ENCODE peak calls at places on chromosomes 11 and 22, in ten cellular contexts. T is SK-N-SH, A is stomach, B is GM23338, C is sigmoid colon, P is spleen, H is HL-60, Z is K562, X is suprapubic skin, I is breast epithelium. J is an unnamed sample.

GRCh38 chr11:61890536-61891330 is 612 bp downstream of the FADS3 start:
- DNase-seq in T (peak; percentile 83), A (no peak), B (no peak), C (peak; percentile 87), P (peak; percentile 89), H (peak; percentile 37), Z (peak; percentile 70), X (peak; percentile 87), I (peak; percentile 30), J (no peak)

GRCh38 chr11:58578136-58578634 is 678 bp upstream of the ZFP91 start:
- DNase-seq in T (peak; percentile 77), A (peak; percentile 95), B (peak; percentile 98), C (peak; percentile 98), P (peak; percentile 95), H (peak; percentile 92), Z (peak; percentile 81), X (peak; percentile 98), I (peak; percentile 95), J (no peak)

GRCh38 chr11:123197711-123198110 is 2.7 kb upstream of the CLMP start:
- DNase-seq in T (no peak), A (no peak), B (no peak), C (no peak), P (no peak), H (no peak), Z (no peak), X (no peak), I (peak; percentile 66), J (no peak)

GRCh38 chr22:40805699-40806203 is 13.4 kb downstream of the SLC25A17 start:
- DNase-seq in T (no peak), A (no peak), B (no peak), C (no peak), P (no peak), H (no peak), Z (no peak), X (no peak), I (no peak), J (no peak)

GRCh38 chr22:43320943-43321900 is 21.9 kb downstream of the SCUBE1 start:
- DNase-seq in T (no peak), A (no peak), B (no peak), C (no peak), P (peak; percentile 71), H (no peak), Z (peak; percentile 39), X (no peak), I (no peak), J (no peak)

GRCh38 chr11:44521148-44521547 is 44.3 kb upstream of the CD82 start:
- DNase-seq in T (no peak), A (no peak), B (no peak), C (no peak), P (no peak), H (no peak), Z (no peak), X (no peak), I (no peak), J (no peak)

GRCh38 chr22:17705565-17706450 is 67.3 kb downstream of the BCL2L13 start:
- DNase-seq in T (no peak), A (no peak), B (no peak), C (no peak), P (no peak), H (no peak), Z (no peak), X (no peak), I (no peak), J (no peak)

GRCh38 chr22:19535001-19535400 is 10.8 kb upstream of the CLDN5 start:
- DNase-seq in T (no peak), A (no peak), B (no peak), C (no peak), P (no peak), H (no peak), Z (no peak), X (no peak), I (no peak), J (no peak)

GRCh38 chr11:86978756-86979608 is 23.8 kb upstream of the FZD4 start:
- DNase-seq in T (peak; percentile 50), A (no peak), B (peak; percentile 44), C (no peak), P (no peak), H (no peak), Z (peak; percentile 22), X (no peak), I (no peak), J (no peak)

GRCh38 chr11:35347173-35347878 is 72.0 kb downstream of the SLC1A2 start:
- DNase-seq in T (no peak), A (no peak), B (no peak), C (no peak), P (no peak), H (no peak), Z (no peak), X (no peak), I (no peak), J (no peak)

GRCh38 chr11:2157294-2158040 is 3.5 kb downstream of the INS start:
- DNase-seq in T (no peak), A (no peak), B (no peak), C (no peak), P (no peak), H (no peak), Z (no peak), X (no peak), I (no peak), J (no peak)

GRCh38 chr11:78801161-78801884 is 226.7 kb upstream of the NARS2 start:
- DNase-seq in T (no peak), A (peak; percentile 69), B (no peak), C (peak; percentile 86), P (no peak), H (peak; percentile 46), Z (no peak), X (peak; percentile 63), I (peak; percentile 39), J (no peak)

GRCh38 chr22:44928064-44928463 is 81.7 kb downstream of the PHF21B start:
- DNase-seq in T (peak; percentile 45), A (no peak), B (no peak), C (peak; percentile 30), P (peak; percentile 37), H (no peak), Z (no peak), X (no peak), I (no peak), J (no peak)

DNA sequence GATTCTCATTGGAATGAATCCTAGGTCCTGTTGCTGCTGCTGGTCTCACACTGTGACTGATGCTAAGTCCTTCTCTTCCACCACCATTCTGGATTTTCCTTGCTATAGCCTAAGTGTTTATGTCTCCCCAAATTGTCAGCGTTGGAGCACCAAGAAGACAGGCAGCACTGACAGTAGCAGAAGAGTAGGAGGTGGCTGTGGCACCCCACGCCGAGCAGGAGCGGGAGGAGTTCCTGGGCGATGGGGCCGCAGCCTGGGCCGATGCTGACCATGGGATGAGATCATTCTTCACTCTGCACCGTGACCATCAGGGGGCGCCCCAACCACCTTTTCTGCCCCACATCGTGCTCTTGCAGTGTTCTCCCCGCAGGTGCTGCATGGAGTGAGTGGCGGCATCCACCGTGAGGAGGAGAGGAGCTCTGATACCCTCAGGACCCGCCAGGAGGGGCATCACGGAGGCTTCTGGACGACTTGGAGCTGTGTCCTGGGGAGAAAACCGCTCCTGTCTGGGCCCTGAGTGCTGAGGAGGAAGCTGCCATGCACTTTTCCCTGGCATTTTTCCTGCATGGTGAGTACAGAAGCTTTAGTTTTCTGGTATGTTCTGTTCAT is 57.0 kb downstream of the LRRC74B start:
- DNase-seq in T (peak; percentile 88), A (peak; percentile 68), B (peak; percentile 96), C (peak; percentile 76), P (peak; percentile 87), H (peak; percentile 38), Z (peak; percentile 100), X (no peak), I (no peak), J (peak; percentile 64)
- TF ChIP-seq POLR2AphosphoS5 in T (no peak), A (no peak), B (no peak), C (no peak), P (no peak), H (no peak), Z (no peak), X (no peak), I (no peak), J (no peak)

DNA sequence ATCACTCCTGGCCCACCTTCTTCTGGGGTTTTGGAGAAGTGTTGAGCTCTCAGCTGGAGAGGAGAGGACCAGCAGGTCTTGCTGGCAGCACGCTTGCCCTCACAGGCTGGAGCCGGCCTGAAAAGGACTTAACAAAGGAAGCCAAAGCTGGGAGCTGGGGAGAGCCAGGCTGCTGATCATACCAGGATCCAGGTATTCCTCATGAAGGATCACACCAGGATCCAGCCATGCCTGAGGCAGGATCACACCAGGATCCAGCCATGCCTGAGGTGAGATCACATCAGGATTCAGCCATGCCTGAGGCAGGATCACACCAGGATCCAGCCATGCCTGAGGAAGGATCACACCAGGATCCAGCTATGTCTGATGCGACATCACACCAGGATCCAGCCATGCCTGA is 17.0 kb downstream of the MRGPRD start:
- DNase-seq in T (no peak), A (no peak), B (no peak), C (peak; percentile 27), P (no peak), H (no peak), Z (no peak), X (peak; percentile 32), I (no peak), J (no peak)
- TF ChIP-seq POLR2AphosphoS5 in T (no peak), A (no peak), B (no peak), C (no peak), P (no peak), H (no peak), Z (no peak), X (no peak), I (no peak), J (no peak)

DNA sequence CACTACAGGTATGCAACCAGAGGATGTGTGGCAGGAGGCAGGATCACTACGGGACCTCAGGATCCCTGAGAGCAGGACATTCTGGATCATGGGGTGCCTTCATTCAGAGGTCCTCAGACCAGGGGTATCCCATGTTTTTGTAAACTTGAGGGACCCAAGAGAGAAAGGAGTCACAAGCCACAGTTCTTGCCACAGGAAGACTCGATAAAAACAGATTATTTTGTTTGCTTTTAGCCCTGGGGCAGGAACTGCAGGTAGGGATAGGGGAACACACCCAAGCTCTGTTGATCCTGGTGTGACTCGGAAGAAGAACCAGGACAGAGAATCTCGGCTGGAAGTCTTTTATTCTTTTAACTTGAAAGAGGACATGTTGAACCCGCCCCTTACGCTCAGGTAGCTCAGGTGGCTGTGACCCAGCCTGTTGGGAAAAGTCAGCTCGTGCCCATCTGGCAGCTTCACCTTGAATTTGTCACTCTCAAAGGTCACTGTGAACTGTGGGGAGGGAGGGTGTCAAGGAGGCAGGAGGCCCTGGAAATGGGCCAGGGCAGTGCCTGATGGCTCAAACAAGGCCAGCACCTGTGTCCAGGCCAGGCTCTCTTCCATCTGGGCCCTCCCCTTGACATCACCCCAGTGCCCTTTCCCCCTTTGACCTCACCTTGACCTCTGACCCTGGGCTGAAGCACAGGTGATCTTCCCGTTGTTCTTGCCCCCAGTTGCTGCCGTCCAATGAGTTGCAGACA is 9.8 kb downstream of the LGALS2 start:
- DNase-seq in T (no peak), A (peak; percentile 96), B (peak; percentile 38), C (no peak), P (no peak), H (no peak), Z (peak; percentile 53), X (no peak), I (no peak), J (no peak)
- TF ChIP-seq POLR2AphosphoS5 in T (no peak), A (peak; percentile 84), B (no peak), C (no peak), P (peak; percentile 6), H (no peak), Z (peak; percentile 21), X (no peak), I (no peak), J (no peak)

DNA sequence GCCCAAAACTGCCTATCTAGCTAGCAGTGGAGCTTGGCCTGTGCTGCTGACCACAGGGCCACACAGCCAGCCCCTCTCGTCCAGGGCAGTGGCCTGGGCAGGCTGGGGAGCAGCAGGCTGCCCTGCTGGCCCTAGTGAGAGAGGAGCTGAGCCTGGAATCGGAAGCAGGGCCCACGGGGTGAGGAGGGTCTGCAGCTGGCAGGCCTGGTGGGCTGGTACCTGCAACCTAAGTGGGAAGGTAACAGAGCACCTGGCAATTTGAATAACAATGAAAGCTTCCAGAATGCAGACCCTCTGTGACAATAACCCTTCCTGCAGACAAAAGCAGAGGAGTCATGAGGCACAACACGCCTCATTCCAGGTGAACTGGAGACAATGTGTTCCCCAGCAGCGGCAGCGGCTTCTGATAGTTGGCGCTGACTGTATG is 31.8 kb upstream of the RFPL3 start:
- DNase-seq in T (no peak), A (peak; percentile 7), B (peak; percentile 87), C (no peak), P (peak; percentile 41), H (no peak), Z (no peak), X (no peak), I (no peak), J (no peak)
- TF ChIP-seq POLR2AphosphoS5 in T (no peak), A (no peak), B (no peak), C (no peak), P (no peak), H (no peak), Z (no peak), X (no peak), I (no peak), J (no peak)